ENCODE peak calls at places on chromosomes 3 and 15, in five cellular contexts. X, S, H, J and Z are unnamed samples.

GRCh38 chr15:71526061-71526460 is 284.3 kb upstream of the NR2E3 start:
- DNase-seq in X (no peak), S (peak), H (no peak), J (no peak), Z (no peak)

GRCh38 chr3:66592061-66592875 is 91.4 kb upstream of the LRIG1 start:
- DNase-seq in X (no peak), S (peak), H (no peak), J (no peak), Z (no peak)

GRCh38 chr3:35675621-35676020 is 36.3 kb downstream of the ARPP21 start:
- DNase-seq in X (no peak), S (no peak), H (no peak), J (no peak), Z (no peak)

GRCh38 chr3:191848818-191849217 is 387.9 kb downstream of the PYDC2 start:
- DNase-seq in X (no peak), S (no peak), H (no peak), J (no peak), Z (no peak)

GRCh38 chr3:136645915-136646314 is 106.3 kb downstream of the STAG1 start:
- DNase-seq in X (peak), S (no peak), H (no peak), J (no peak), Z (no peak)

GRCh38 chr15:48574187-48574586 is 71.3 kb downstream of the FBN1 start:
- DNase-seq in X (no peak), S (no peak), H (no peak), J (no peak), Z (no peak)

GRCh38 chr3:64856953-64857516 is 169.2 kb upstream of the ADAMTS9 start:
- DNase-seq in X (no peak), S (no peak), H (no peak), J (no peak), Z (no peak)

GRCh38 chr15:34808016-34808415 is 12.7 kb upstream of the ACTC1 start:
- DNase-seq in X (no peak), S (peak), H (no peak), J (no peak), Z (no peak)

GRCh38 chr3:165885558-165886270 is 48.5 kb upstream of the BCHE start:
- DNase-seq in X (no peak), S (no peak), H (no peak), J (no peak), Z (no peak)

GRCh38 chr15:98840010-98840409 is 167.6 kb downstream of the PGPEP1L start:
- DNase-seq in X (no peak), S (no peak), H (no peak), J (no peak), Z (no peak)

GRCh38 chr3:25150199-25150598 is 277.9 kb upstream of the RARB start:
- DNase-seq in X (no peak), S (no peak), H (no peak), J (no peak), Z (no peak)

GRCh38 chr15:74441248-74441939 is 7.6 kb upstream of the SEMA7A start:
- DNase-seq in X (no peak), S (no peak), H (no peak), J (no peak), Z (no peak)
- TF ChIP-seq CTCF in X (no peak), S (no peak), H (no peak), J (no peak), Z (no peak)

DNA sequence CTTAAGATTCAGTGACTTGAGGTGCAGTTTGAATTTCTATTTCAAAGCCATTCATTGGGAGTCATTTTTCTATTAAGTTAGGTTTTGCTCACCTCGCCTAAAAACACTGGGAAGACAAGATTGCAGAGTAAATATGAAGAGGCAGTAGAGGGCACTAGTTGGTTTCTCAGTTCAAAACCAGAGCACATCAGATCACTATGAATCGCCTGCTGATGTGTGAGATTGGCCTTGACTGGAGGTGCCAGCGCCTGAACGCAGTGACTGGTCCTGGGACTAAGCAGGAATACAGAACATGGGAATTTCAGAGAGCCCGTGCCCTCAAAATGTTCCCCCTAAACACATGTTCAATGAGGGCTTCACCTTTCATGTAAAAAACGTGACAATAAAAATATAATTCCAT is 229.0 kb downstream of the ITPR1 start:
- DNase-seq in X (peak), S (peak), H (no peak), J (no peak), Z (no peak)
- TF ChIP-seq CTCF in X (peak), S (peak), H (no peak), J (peak), Z (peak)

GRCh38 chr3:57582470-57583168 is 14.5 kb downstream of the ARF4 start:
- DNase-seq in X (peak), S (no peak), H (no peak), J (no peak), Z (no peak)
- TF ChIP-seq CTCF in X (no peak), S (peak), H (no peak), J (no peak), Z (peak)

GRCh38 chr15:76903251-76903681 is 1.9 kb downstream of the SCAPER start:
- DNase-seq in X (peak), S (peak), H (no peak), J (no peak), Z (no peak)
- TF ChIP-seq CTCF in X (peak), S (peak), H (no peak), J (no peak), Z (peak)

GRCh38 chr15:29135266-29135665 is 134.4 kb downstream of the NSMCE3 start:
- DNase-seq in X (no peak), S (no peak), H (no peak), J (peak), Z (no peak)
- TF ChIP-seq CTCF in X (no peak), S (no peak), H (no peak), J (no peak), Z (no peak)